ENCODE peak calls at places on chromosomes 7 and 10, in four cellular contexts. F, A, I and U are unnamed samples.

GRCh38 chr7:2934211-2934731 is 90.2 kb upstream of the GNA12 start:
- DNase-seq in F (peak), A (peak), I (no peak), U (no peak)

GRCh38 chr10:46016190-46016589 is 14.2 kb downstream of the NCOA4 start:
- DNase-seq in F (no peak), A (no peak), I (no peak), U (no peak)

GRCh38 chr7:13827716-13828115 is 161.8 kb downstream of the ETV1 start:
- DNase-seq in F (no peak), A (no peak), I (no peak), U (no peak)

GRCh38 chr7:101212014-101212413 is 5.4 kb downstream of the PLOD3 start:
- DNase-seq in F (no peak), A (no peak), I (no peak), U (no peak)

GRCh38 chr10:21751341-21752310 is 217.6 kb downstream of the MLLT10 start:
- DNase-seq in F (no peak), A (peak), I (no peak), U (no peak)

GRCh38 chr10:13717936-13718772 is 131.4 kb downstream of the PRPF18 start:
- DNase-seq in F (peak), A (no peak), I (no peak), U (peak)

GRCh38 chr7:155283565-155284194 is 14.0 kb upstream of the INSIG1 start:
- DNase-seq in F (no peak), A (no peak), I (no peak), U (no peak)

GRCh38 chr7:88267421-88267820 is 39.3 kb downstream of the STEAP4 start:
- DNase-seq in F (no peak), A (no peak), I (no peak), U (no peak)

GRCh38 chr10:132636358-132636757 is 98.8 kb downstream of the INPP5A start:
- DNase-seq in F (no peak), A (no peak), I (no peak), U (no peak)

GRCh38 chr7:44323381-44324203 is 1.8 kb downstream of the CAMK2B start:
- DNase-seq in F (no peak), A (no peak), I (no peak), U (no peak)

GRCh38 chr10:22341190-22341935 is 3.9 kb upstream of the SPAG6 start:
- DNase-seq in F (no peak), A (peak), I (no peak), U (no peak)

GRCh38 chr10:68155615-68156205 is 46.4 kb downstream of the MYPN start:
- DNase-seq in F (no peak), A (no peak), I (no peak), U (no peak)

GRCh38 chr7:129851174-129851573 is 101.6 kb downstream of the UBE2H start:
- DNase-seq in F (no peak), A (no peak), I (no peak), U (no peak)

GRCh38 chr7:129855935-129856717 is 96.6 kb downstream of the UBE2H start:
- DNase-seq in F (no peak), A (no peak), I (no peak), U (no peak)

GRCh38 chr7:129855234-129855673 is 97.5 kb downstream of the UBE2H start:
- DNase-seq in F (peak), A (no peak), I (no peak), U (no peak)

GRCh38 chr7:129851810-129852209 is 101.0 kb downstream of the UBE2H start:
- DNase-seq in F (no peak), A (no peak), I (no peak), U (no peak)

DNA sequence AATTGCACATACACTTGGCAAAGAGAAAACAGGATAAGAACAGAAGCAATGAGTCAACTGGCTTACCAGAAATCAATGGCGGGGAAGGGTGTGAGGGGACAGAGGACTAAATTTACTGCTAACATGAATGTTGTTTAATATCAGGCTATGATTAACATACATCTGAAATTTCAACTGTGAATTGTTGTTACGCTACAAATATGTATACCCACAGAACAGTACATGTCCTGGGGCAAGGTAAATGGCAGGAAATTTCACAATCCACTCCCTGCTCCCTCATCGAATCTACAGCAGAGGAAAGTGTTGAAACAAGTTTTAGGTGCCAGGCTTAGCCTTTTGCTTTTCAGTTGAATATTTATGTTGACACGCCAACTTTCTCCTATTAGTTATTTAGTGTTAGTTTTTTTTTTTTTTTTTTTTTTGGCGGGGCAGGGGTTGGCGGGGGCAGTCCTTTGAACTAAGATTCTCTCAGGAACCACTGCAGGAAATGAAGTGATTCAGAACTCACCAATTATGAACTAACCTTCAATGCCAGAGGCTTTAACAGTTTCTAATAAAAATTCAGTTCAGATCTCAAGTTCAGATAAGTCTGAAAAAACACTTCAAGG is 99.0 kb downstream of the UBE2H start:
- DNase-seq in F (no peak), A (no peak), I (no peak), U (no peak)
- H3K27ac ChIP-seq in F (peak), A (no peak), I (no peak), U (no peak)

GRCh38 chr7:140275069-140275961 is 98.5 kb upstream of the KDM7A start:
- DNase-seq in F (no peak), A (peak), I (no peak), U (no peak)
- H3K27ac ChIP-seq in F (no peak), A (peak), I (no peak), U (no peak)

DNA sequence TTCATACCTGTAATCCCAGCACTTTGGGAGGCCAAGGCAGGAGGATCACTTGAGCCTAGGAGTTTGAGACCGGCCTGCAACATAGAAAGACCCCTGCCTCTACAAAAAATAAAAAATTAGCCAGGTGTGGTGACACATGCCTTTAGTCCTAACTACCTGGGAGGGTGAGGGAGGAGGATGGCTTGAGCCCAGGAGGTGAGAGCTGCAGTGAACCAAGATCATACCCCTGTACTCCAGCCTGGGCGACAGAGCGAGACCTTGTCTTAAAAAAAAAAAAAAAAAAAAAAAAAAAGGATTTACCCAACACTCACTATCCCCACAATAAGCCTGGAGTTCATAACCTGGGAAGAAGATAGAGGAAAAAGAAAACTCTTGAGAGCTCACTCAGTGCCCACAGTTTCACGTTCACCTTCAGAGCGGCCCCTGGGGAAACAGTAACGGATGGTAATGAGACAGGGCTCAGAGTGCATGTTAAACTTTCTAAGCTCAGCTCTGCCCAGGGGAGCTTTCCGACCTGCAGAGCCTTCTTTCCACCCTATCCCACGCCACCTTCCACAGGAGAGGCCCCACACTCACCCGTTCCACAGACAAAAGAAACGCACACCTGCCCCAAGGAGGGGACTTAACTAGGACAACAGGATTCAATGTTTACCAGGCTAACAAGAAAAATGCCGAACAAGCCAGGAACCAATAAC is 259.8 kb upstream of the KLF14 start:
- DNase-seq in F (no peak), A (no peak), I (no peak), U (no peak)
- H3K27ac ChIP-seq in F (no peak), A (no peak), I (peak), U (peak)

DNA sequence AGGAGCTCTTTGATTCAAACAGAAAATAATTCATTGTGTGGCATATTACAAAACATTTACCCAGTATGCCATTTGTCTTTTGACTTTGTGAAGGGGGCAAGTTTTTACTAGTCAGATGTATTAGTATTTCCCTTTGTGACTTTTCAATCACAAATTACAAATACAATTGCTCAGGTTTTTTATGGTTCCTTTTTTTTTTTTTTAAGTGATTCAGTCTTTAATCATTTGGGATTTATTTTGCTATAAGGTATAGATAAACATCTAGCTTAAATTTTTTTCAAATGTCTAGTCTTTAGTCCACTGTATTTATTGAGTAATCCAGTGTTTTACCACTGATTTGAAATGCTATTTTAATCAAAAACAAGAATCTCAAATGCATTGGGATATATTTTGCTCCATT is 75.9 kb downstream of the AOAH start:
- DNase-seq in F (no peak), A (no peak), I (no peak), U (no peak)
- H3K27ac ChIP-seq in F (no peak), A (no peak), I (no peak), U (no peak)

DNA sequence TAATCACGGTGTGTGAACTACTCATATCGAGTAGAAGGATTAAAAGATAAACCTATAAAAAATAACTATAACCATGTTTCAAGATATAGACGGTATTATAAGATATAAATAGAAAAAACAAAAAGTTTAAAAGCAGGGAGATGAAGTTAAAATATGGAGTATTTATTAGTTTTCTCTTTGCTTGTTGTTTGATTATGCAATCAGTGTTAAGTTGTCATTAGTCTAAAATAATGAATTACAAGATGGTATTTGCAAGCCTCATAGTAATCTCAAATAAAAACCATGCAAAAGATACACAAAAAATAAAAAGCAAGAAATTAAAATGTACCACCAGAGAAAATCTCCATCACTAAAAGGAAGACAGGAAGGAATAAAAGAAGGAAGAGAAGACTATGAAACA is 83.3 kb downstream of the TES start:
- DNase-seq in F (no peak), A (no peak), I (no peak), U (no peak)
- H3K27ac ChIP-seq in F (no peak), A (no peak), I (no peak), U (no peak)

GRCh38 chr7:17489987-17490386 is 191.5 kb downstream of the AHR start:
- DNase-seq in F (no peak), A (no peak), I (no peak), U (no peak)
- H3K27ac ChIP-seq in F (no peak), A (no peak), I (no peak), U (no peak)

DNA sequence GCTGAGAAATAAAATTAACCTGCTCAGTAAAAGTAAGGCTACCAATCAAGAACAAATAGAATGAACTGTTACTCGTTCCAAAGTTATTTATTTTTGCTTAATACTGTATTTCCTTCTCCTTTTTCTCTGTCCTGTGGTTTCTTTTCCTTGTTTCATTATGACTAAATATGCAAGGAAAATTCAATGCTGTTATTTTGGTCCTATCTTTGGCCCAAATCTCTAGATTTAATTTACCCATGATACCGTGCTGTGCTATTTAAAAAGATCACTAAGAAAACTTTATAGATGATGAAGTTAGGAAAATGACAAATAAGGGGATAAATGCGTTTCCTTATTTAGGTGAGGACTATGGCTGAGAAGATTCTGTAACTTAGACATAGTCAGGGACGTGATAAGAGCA is 45.3 kb upstream of the FAM133B start:
- DNase-seq in F (no peak), A (no peak), I (no peak), U (no peak)
- H3K27ac ChIP-seq in F (no peak), A (no peak), I (no peak), U (peak)

GRCh38 chr10:117363027-117363426 is 12.2 kb downstream of the PDZD8 start:
- DNase-seq in F (no peak), A (no peak), I (no peak), U (no peak)

GRCh38 chr10:117362313-117362712 is 12.9 kb downstream of the PDZD8 start:
- DNase-seq in F (no peak), A (no peak), I (no peak), U (no peak)

GRCh38 chr10:117360994-117361667 is 14.1 kb downstream of the PDZD8 start:
- DNase-seq in F (no peak), A (no peak), I (no peak), U (peak)

GRCh38 chr10:117364121-117364960 is 10.9 kb downstream of the PDZD8 start:
- DNase-seq in F (no peak), A (peak), I (no peak), U (no peak)

GRCh38 chr10:117360016-117360415 is 15.2 kb downstream of the PDZD8 start:
- DNase-seq in F (no peak), A (no peak), I (no peak), U (no peak)
- H3K27ac ChIP-seq in F (no peak), A (no peak), I (no peak), U (peak)